ENCODE peak calls at places on chromosomes 1 and 21, in nine cellular contexts. T is endothelial cell of umbilical vein, S is cardiac muscle cell, V is epithelial cell of esophagus, R is uterus, K is tibial artery, J is lower lobe of right lung, E is fibroblast of villous mesenchyme, N is suprapubic skin. O is an unnamed sample.

GRCh38 chr21:37496972-37497371 is 130.4 kb downstream of the DYRK1A start:
- DNase-seq in S (no peak), V (peak; percentile 23), E (peak; percentile 14), T (peak; percentile 36), N (no peak), J (no peak), R (no peak), K (no peak), O (no peak)

GRCh38 chr1:9848022-9848421 is 24.3 kb upstream of the CLSTN1 start:
- DNase-seq in S (no peak), V (no peak), E (no peak), R (no peak), N (no peak), T (no peak), J (no peak), K (no peak), O (no peak)

GRCh38 chr1:73635021-73635420 is 563.0 kb downstream of the LRRIQ3 start:
- DNase-seq in J (no peak), V (peak; percentile 26), R (no peak), E (no peak), T (peak; percentile 12), K (no peak), S (no peak), N (no peak), O (no peak)

GRCh38 chr1:208027861-208028260 is 116.9 kb upstream of the CD34 start:
- DNase-seq in R (no peak), S (no peak), K (no peak), E (no peak), N (no peak), V (no peak), J (no peak), T (no peak), O (no peak)

GRCh38 chr1:149997585-149998262 is 12.8 kb downstream of the OTUD7B start:
- DNase-seq in R (no peak), E (no peak), J (no peak), K (no peak), T (no peak), V (no peak), N (no peak), S (no peak), O (no peak)

GRCh38 chr1:3924871-3925655 is 25.0 kb upstream of the C1orf174 start:
- DNase-seq in T (no peak), R (no peak), K (no peak), S (no peak), E (no peak), N (no peak), J (peak; percentile 25), V (peak; percentile 30), O (no peak)

GRCh38 chr1:154866257-154866994 is 3.7 kb downstream of the KCNN3 start:
- DNase-seq in S (no peak), E (no peak), R (no peak), N (no peak), V (no peak), T (no peak), J (no peak), K (no peak), O (no peak)

GRCh38 chr21:44929799-44930542 is 9.3 kb upstream of the ITGB2 start:
- DNase-seq in S (no peak), E (no peak), T (no peak), J (no peak), R (no peak), V (no peak), N (no peak), K (no peak), O (no peak)

GRCh38 chr1:231606712-231607111 is 19.9 kb upstream of the DISC1 start:
- DNase-seq in S (no peak), V (peak; percentile 74), R (no peak), E (no peak), T (no peak), J (no peak), K (no peak), N (no peak), O (no peak)

GRCh38 chr1:242208021-242208420 is 209.1 kb upstream of the MAP1LC3C start:
- DNase-seq in T (no peak), J (no peak), R (no peak), E (no peak), K (no peak), S (peak; percentile 42), N (no peak), V (peak; percentile 57), O (no peak)

GRCh38 chr1:40266786-40267535 is 8.9 kb downstream of the ZMPSTE24 start:
- DNase-seq in V (peak; percentile 73), E (no peak), T (no peak), J (no peak), K (no peak), R (no peak), N (no peak), S (no peak), O (no peak)

GRCh38 chr1:41325801-41326200 is 35.4 kb upstream of the FOXO6 start:
- DNase-seq in K (no peak), V (peak; percentile 10), J (no peak), S (no peak), T (no peak), E (peak; percentile 20), R (no peak), N (no peak), O (no peak)

GRCh38 chr1:202959276-202959620 is 1.1 kb upstream of the ADIPOR1 start:
- DNase-seq in K (no peak), J (no peak), V (peak; percentile 86), T (no peak), R (no peak), N (no peak), E (peak; percentile 29), S (no peak), O (no peak)

GRCh38 chr1:2969011-2969869 is 52.0 kb upstream of the ACTRT2 start:
- DNase-seq in R (no peak), T (no peak), J (no peak), K (no peak), E (no peak), V (no peak), N (peak; percentile 47), S (no peak), O (no peak)

GRCh38 chr1:163822933-163823511 is 501.3 kb downstream of the NUF2 start:
- DNase-seq in R (no peak), J (no peak), V (no peak), E (no peak), N (no peak), K (no peak), T (no peak), S (no peak), O (no peak)

GRCh38 chr1:8412183-8412831 is 94.4 kb downstream of the SLC45A1 start:
- DNase-seq in S (no peak), J (no peak), E (peak; percentile 96), V (peak; percentile 49), T (peak; percentile 96), R (peak; percentile 53), N (peak; percentile 84), K (peak; percentile 60), O (no peak)
- TF ChIP-seq CTCF in S (peak; percentile 33), J (no peak), E (no peak), V (no peak), T (peak; percentile 18), R (peak; percentile 17), N (no peak), K (peak; percentile 30), O (no peak)

GRCh38 chr1:185650602-185651230 is 83.5 kb upstream of the HMCN1 start:
- DNase-seq in V (peak; percentile 50), N (no peak), R (no peak), T (no peak), J (no peak), E (no peak), S (no peak), K (no peak), O (no peak)

GRCh38 chr1:185654952-185655314 is 79.3 kb upstream of the HMCN1 start:
- DNase-seq in V (no peak), J (no peak), K (no peak), R (no peak), E (no peak), S (peak; percentile 19), N (no peak), T (no peak), O (no peak)

GRCh38 chr1:185653615-185654014 is 80.6 kb upstream of the HMCN1 start:
- DNase-seq in K (no peak), V (no peak), N (no peak), E (no peak), T (no peak), S (no peak), R (no peak), J (no peak), O (no peak)

GRCh38 chr1:185654199-185654951 is 79.8 kb upstream of the HMCN1 start:
- DNase-seq in N (no peak), S (peak; percentile 70), K (no peak), R (no peak), J (no peak), V (peak; percentile 39), E (peak; percentile 41), T (peak; percentile 21), O (no peak)

DNA sequence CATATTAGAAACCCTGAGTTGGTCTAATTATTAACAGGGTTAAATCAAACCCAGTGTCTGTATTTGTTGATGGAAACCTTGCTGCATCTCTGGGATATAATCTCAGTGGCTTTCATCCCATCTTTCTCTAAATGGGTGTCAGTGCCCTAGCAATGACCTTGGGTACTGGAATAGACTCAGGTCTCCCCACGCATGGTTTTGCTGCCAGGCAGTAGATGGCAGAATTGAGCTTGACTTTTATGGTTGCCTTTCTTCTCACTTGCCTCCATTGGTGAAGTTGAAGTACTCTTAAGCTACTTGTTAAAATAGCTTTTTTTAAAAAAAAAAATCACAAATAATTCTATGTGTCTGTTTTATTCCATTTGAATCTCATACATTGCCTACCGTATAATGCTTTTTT is 81.8 kb upstream of the HMCN1 start:
- DNase-seq in J (no peak), K (no peak), S (no peak), T (no peak), N (no peak), E (no peak), V (peak; percentile 20), R (no peak), O (no peak)
- TF ChIP-seq CTCF in J (peak; percentile 24), K (no peak), S (peak; percentile 19), T (peak; percentile 12), N (no peak), E (no peak), V (peak; percentile 20), R (no peak), O (no peak)

GRCh38 chr1:240827786-240828185 is 215.8 kb upstream of the GREM2 start:
- DNase-seq in K (no peak), V (no peak), E (no peak), R (no peak), S (no peak), T (no peak), J (no peak), N (no peak), O (no peak)
- TF ChIP-seq CTCF in K (no peak), V (no peak), E (no peak), R (no peak), S (no peak), T (no peak), J (no peak), N (no peak), O (no peak)

DNA sequence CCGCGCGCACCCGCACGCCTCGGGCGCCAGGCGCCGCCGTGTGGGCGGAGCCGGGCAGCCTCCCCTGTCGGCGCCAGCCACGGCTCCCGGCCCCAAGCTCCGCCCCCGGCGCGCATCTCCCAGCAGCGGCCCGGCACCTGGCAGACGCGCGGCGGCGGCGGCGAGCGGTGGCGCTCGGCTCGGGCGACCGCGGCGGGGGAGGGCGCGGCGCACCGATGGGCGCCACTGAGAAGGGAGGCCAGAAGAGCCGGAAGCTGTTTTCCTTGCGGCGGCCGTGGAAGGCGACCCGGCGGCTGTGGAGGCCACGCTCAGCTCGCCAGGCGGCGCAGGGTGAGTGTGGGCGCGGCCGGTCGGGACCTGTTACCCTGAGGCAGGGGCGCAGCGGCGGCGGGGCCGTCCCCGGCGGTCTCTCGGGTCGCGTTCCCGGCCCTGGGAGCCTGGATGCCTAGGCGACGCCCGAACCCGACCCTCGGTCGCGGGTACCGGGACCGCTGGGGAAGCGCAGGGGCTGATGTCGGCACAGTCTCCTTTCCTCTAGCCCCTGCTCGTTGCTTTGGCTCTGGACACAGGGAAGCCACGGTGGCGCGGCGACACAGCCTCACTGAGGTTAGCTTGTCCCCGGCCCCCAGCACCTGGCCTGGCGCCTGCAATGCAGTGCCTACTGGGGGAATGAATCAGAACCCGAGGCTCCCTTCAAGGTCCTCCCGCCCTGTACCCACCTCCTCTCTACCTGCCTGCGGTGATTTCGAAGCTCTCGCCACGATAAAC is 54.8 kb upstream of the DNAJC6 start:
- DNase-seq in R (peak; percentile 65), V (peak; percentile 85), K (peak; percentile 69), T (peak; percentile 57), E (peak; percentile 50), S (peak; percentile 92), J (peak; percentile 87), N (peak; percentile 72), O (peak; percentile 85)
- TF ChIP-seq CTCF in R (no peak), V (no peak), K (no peak), T (peak; percentile 30), E (no peak), S (peak; percentile 28), J (peak; percentile 21), N (peak; percentile 17), O (peak; percentile 43)

O was measured in type B pancreatic cell.